ENCODE peak calls at places on chromosomes 13 and 19, in four cellular contexts. One of them, this sample, is unnamed.

GRCh38 chr19:27754700-27755099 is 1458.3 kb downstream of the UQCRFS1 start:
- DNase-seq in epithelial cell of esophagus: no peak
- DNase-seq in CD8-positive, alpha-beta T cell: no peak
- DNase-seq in ascending aorta: peak; percentile 27
- DNase-seq in this sample: no peak

GRCh38 chr13:72839831-72840426 is 58.0 kb downstream of the PIBF1 start:
- DNase-seq in epithelial cell of esophagus: peak; percentile 78
- DNase-seq in CD8-positive, alpha-beta T cell: no peak
- DNase-seq in ascending aorta: no peak
- DNase-seq in this sample: no peak

GRCh38 chr19:41689993-41690800 is 2.1 kb upstream of the CEACAM7 start:
- DNase-seq in epithelial cell of esophagus: no peak
- DNase-seq in CD8-positive, alpha-beta T cell: no peak
- DNase-seq in ascending aorta: no peak
- DNase-seq in this sample: no peak

GRCh38 chr13:111917901-111918300 is 149.0 kb upstream of the SOX1 start:
- DNase-seq in epithelial cell of esophagus: no peak
- DNase-seq in CD8-positive, alpha-beta T cell: no peak
- DNase-seq in ascending aorta: peak; percentile 50
- DNase-seq in this sample: no peak

GRCh38 chr19:7550987-7551761 is 15.7 kb downstream of the PNPLA6 start:
- DNase-seq in epithelial cell of esophagus: peak; percentile 60
- DNase-seq in CD8-positive, alpha-beta T cell: no peak
- DNase-seq in ascending aorta: peak; percentile 77
- DNase-seq in this sample: peak; percentile 22

GRCh38 chr19:14149509-14149994 is 13.2 kb upstream of the ASF1B start:
- DNase-seq in epithelial cell of esophagus: peak; percentile 22
- DNase-seq in CD8-positive, alpha-beta T cell: peak; percentile 13
- DNase-seq in ascending aorta: peak; percentile 76
- DNase-seq in this sample: peak; percentile 23

GRCh38 chr13:102141625-102142472 is 260.0 kb downstream of the FGF14 start:
- DNase-seq in epithelial cell of esophagus: peak; percentile 41
- DNase-seq in CD8-positive, alpha-beta T cell: no peak
- DNase-seq in ascending aorta: no peak
- DNase-seq in this sample: no peak

GRCh38 chr19:41334793-41335192 is 18.9 kb downstream of the TGFB1 start:
- DNase-seq in epithelial cell of esophagus: no peak
- DNase-seq in CD8-positive, alpha-beta T cell: no peak
- DNase-seq in ascending aorta: no peak
- DNase-seq in this sample: no peak

GRCh38 chr19:52901842-52902241 is 4.4 kb upstream of the ZNF320 start:
- DNase-seq in epithelial cell of esophagus: no peak
- DNase-seq in CD8-positive, alpha-beta T cell: no peak
- DNase-seq in ascending aorta: no peak
- DNase-seq in this sample: no peak

GRCh38 chr19:14516048-14516534 is 2.1 kb downstream of the DNAJB1 start:
- DNase-seq in epithelial cell of esophagus: no peak
- DNase-seq in CD8-positive, alpha-beta T cell: no peak
- DNase-seq in ascending aorta: no peak
- DNase-seq in this sample: no peak

GRCh38 chr13:26760835-26761582 is 423 bp upstream of the GPR12 start:
- DNase-seq in epithelial cell of esophagus: no peak
- DNase-seq in CD8-positive, alpha-beta T cell: no peak
- DNase-seq in ascending aorta: no peak
- DNase-seq in this sample: no peak

GRCh38 chr19:2426661-2427322 is 594 bp downstream of the TIMM13 start:
- DNase-seq in epithelial cell of esophagus: peak; percentile 35
- DNase-seq in CD8-positive, alpha-beta T cell: no peak
- DNase-seq in ascending aorta: no peak
- DNase-seq in this sample: no peak
- TF ChIP-seq CTCF in epithelial cell of esophagus: no peak
- TF ChIP-seq CTCF in CD8-positive, alpha-beta T cell: no peak
- TF ChIP-seq CTCF in ascending aorta: no peak
- TF ChIP-seq CTCF in this sample: no peak

GRCh38 chr13:51025245-51025872 is 85.7 kb downstream of the C13orf42 start:
- DNase-seq in epithelial cell of esophagus: no peak
- DNase-seq in CD8-positive, alpha-beta T cell: no peak
- DNase-seq in ascending aorta: no peak
- DNase-seq in this sample: no peak

GRCh38 chr13:51019026-51019425 is 92.0 kb downstream of the C13orf42 start:
- DNase-seq in epithelial cell of esophagus: no peak
- DNase-seq in CD8-positive, alpha-beta T cell: no peak
- DNase-seq in ascending aorta: no peak
- DNase-seq in this sample: no peak

GRCh38 chr13:51015973-51016372 is 95.1 kb downstream of the C13orf42 start:
- DNase-seq in epithelial cell of esophagus: peak; percentile 53
- DNase-seq in CD8-positive, alpha-beta T cell: no peak
- DNase-seq in ascending aorta: no peak
- DNase-seq in this sample: no peak

GRCh38 chr13:51017516-51017915 is 93.6 kb downstream of the C13orf42 start:
- DNase-seq in epithelial cell of esophagus: no peak
- DNase-seq in CD8-positive, alpha-beta T cell: no peak
- DNase-seq in ascending aorta: no peak
- DNase-seq in this sample: no peak

GRCh38 chr13:51020600-51020999 is 90.5 kb downstream of the C13orf42 start:
- DNase-seq in epithelial cell of esophagus: no peak
- DNase-seq in CD8-positive, alpha-beta T cell: no peak
- DNase-seq in ascending aorta: no peak
- DNase-seq in this sample: no peak
- TF ChIP-seq CTCF in epithelial cell of esophagus: no peak
- TF ChIP-seq CTCF in CD8-positive, alpha-beta T cell: no peak
- TF ChIP-seq CTCF in ascending aorta: no peak
- TF ChIP-seq CTCF in this sample: no peak

GRCh38 chr13:23575632-23576031 is 5.4 kb downstream of the TNFRSF19 start:
- DNase-seq in epithelial cell of esophagus: no peak
- DNase-seq in CD8-positive, alpha-beta T cell: no peak
- DNase-seq in ascending aorta: no peak
- DNase-seq in this sample: no peak

GRCh38 chr13:23574421-23574820 is 4.2 kb downstream of the TNFRSF19 start:
- DNase-seq in epithelial cell of esophagus: no peak
- DNase-seq in CD8-positive, alpha-beta T cell: no peak
- DNase-seq in ascending aorta: no peak
- DNase-seq in this sample: no peak

GRCh38 chr13:23579886-23580706 is 9.9 kb downstream of the TNFRSF19 start:
- DNase-seq in epithelial cell of esophagus: peak; percentile 37
- DNase-seq in CD8-positive, alpha-beta T cell: no peak
- DNase-seq in ascending aorta: no peak
- DNase-seq in this sample: no peak

GRCh38 chr13:23579072-23579885 is 9.1 kb downstream of the TNFRSF19 start:
- DNase-seq in epithelial cell of esophagus: peak; percentile 88
- DNase-seq in CD8-positive, alpha-beta T cell: peak; percentile 87
- DNase-seq in ascending aorta: peak; percentile 92
- DNase-seq in this sample: peak; percentile 95

GRCh38 chr13:23578411-23579071 is 8.3 kb downstream of the TNFRSF19 start:
- DNase-seq in epithelial cell of esophagus: peak; percentile 81
- DNase-seq in CD8-positive, alpha-beta T cell: peak; percentile 25
- DNase-seq in ascending aorta: peak; percentile 72
- DNase-seq in this sample: peak; percentile 54
- TF ChIP-seq CTCF in epithelial cell of esophagus: peak; percentile 62
- TF ChIP-seq CTCF in CD8-positive, alpha-beta T cell: peak; percentile 28
- TF ChIP-seq CTCF in ascending aorta: peak; percentile 25
- TF ChIP-seq CTCF in this sample: no peak

GRCh38 chr19:57506163-57506562 is 6.4 kb downstream of the ZNF773 start:
- DNase-seq in epithelial cell of esophagus: no peak
- DNase-seq in CD8-positive, alpha-beta T cell: no peak
- DNase-seq in ascending aorta: no peak
- DNase-seq in this sample: no peak
- TF ChIP-seq CTCF in epithelial cell of esophagus: no peak
- TF ChIP-seq CTCF in CD8-positive, alpha-beta T cell: no peak
- TF ChIP-seq CTCF in ascending aorta: no peak
- TF ChIP-seq CTCF in this sample: no peak

DNA sequence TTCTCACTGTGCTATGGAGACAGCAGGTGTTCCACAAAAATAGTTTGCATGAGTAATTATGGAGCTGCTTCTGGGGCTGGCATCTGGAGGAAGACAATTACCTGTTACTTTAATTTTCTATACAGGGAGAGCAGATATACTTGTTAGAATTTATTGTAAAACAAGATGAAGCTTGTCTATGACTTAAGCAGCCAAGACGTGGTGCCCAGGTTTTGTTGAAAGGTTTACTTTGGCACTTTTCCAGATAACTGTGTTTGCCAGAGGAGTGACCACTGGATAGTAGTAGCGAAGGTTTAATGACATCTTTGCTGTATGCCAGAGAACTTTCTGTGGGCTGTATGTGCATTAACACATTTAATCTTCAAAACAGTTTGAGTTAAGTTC is 134.4 kb upstream of the KL start:
- DNase-seq in epithelial cell of esophagus: peak; percentile 82
- DNase-seq in CD8-positive, alpha-beta T cell: no peak
- DNase-seq in ascending aorta: no peak
- DNase-seq in this sample: no peak
- TF ChIP-seq CTCF in epithelial cell of esophagus: no peak
- TF ChIP-seq CTCF in CD8-positive, alpha-beta T cell: no peak
- TF ChIP-seq CTCF in ascending aorta: no peak
- TF ChIP-seq CTCF in this sample: no peak

DNA sequence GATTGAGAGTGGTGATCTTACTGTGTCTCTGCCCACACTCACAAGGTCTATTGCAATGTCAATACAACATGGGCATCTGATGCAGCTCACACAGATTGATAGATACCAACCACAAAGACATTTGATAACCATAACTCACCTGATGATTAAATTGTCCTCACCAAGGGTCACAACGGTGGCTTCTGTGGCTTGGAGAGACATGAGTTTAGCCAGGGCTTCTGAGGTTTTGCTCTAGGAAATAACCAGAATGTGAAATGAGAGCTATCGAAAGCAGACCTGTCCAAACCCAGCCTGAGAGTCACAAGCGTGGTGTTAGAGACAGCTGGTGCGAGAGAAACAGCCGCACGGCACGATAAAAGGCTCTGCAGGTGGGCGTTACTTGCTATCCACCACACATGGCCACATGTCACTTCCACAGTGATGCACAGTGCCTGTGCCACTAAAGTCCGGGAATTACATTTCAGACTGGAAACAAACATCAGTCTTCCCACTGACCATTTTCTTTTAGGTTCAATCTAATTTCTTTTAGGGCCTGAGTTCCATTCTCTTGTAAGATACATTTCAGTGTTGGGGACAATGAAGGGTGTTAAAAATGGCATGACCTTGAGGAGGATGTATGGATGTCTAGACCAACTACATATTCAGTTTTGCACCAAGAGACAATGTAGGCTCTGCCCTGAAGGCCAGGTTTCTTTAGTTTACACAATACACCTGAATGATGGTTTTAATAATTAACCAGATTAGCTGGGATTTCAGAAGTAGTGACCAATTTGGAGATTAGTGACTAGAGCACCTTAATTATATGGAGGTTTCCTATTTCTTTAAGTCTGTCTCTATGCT is 53.7 kb downstream of the ATP7B start:
- DNase-seq in epithelial cell of esophagus: no peak
- DNase-seq in CD8-positive, alpha-beta T cell: no peak
- DNase-seq in ascending aorta: no peak
- DNase-seq in this sample: no peak
- TF ChIP-seq CTCF in epithelial cell of esophagus: no peak
- TF ChIP-seq CTCF in CD8-positive, alpha-beta T cell: no peak
- TF ChIP-seq CTCF in ascending aorta: no peak
- TF ChIP-seq CTCF in this sample: no peak

GRCh38 chr13:95485045-95485517 is 67.4 kb upstream of the CLDN10 start:
- DNase-seq in epithelial cell of esophagus: peak; percentile 60
- DNase-seq in CD8-positive, alpha-beta T cell: no peak
- DNase-seq in ascending aorta: no peak
- DNase-seq in this sample: no peak
- TF ChIP-seq CTCF in epithelial cell of esophagus: no peak
- TF ChIP-seq CTCF in CD8-positive, alpha-beta T cell: no peak
- TF ChIP-seq CTCF in ascending aorta: no peak
- TF ChIP-seq CTCF in this sample: no peak

GRCh38 chr13:82330499-82330898 is 1551.8 kb downstream of the SLITRK1 start:
- DNase-seq in epithelial cell of esophagus: peak; percentile 41
- DNase-seq in CD8-positive, alpha-beta T cell: no peak
- DNase-seq in ascending aorta: no peak
- DNase-seq in this sample: no peak
- TF ChIP-seq CTCF in epithelial cell of esophagus: peak; percentile 43
- TF ChIP-seq CTCF in CD8-positive, alpha-beta T cell: no peak
- TF ChIP-seq CTCF in ascending aorta: no peak
- TF ChIP-seq CTCF in this sample: no peak

GRCh38 chr13:98224557-98224956 is 47.5 kb upstream of the RNF113B start:
- DNase-seq in epithelial cell of esophagus: no peak
- DNase-seq in CD8-positive, alpha-beta T cell: no peak
- DNase-seq in ascending aorta: no peak
- DNase-seq in this sample: no peak
- TF ChIP-seq CTCF in epithelial cell of esophagus: no peak
- TF ChIP-seq CTCF in CD8-positive, alpha-beta T cell: no peak
- TF ChIP-seq CTCF in ascending aorta: no peak
- TF ChIP-seq CTCF in this sample: no peak

DNA sequence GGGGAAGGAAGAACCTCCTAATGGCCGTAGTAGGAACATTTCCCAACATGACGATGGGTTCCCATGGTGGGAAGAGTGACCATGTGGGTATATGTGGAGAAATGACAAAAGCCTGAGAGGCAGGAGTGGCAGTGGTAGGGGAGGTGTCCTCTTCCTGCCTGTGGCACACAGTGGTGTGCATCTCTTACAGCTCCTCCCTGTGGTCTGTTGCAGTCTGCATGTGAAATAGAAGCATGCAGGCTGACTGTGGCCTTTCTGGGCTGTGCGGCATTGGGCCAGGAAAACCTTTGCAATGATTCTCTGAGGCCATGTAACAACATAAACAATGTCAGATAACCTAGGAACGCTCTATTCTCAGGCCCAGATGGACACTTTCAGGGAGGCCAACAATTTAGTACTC is 84.0 kb downstream of the LACC1 start:
- DNase-seq in epithelial cell of esophagus: no peak
- DNase-seq in CD8-positive, alpha-beta T cell: no peak
- DNase-seq in ascending aorta: no peak
- DNase-seq in this sample: no peak
- TF ChIP-seq CTCF in epithelial cell of esophagus: peak; percentile 24
- TF ChIP-seq CTCF in CD8-positive, alpha-beta T cell: no peak
- TF ChIP-seq CTCF in ascending aorta: no peak
- TF ChIP-seq CTCF in this sample: no peak